ENCODE peak calls at places on chromosome 12, in nine cellular contexts. One of them, this sample, is unnamed.
A peak's percentile ranks its signal among the peaks of the same experiment; 100 is the strongest.

GRCh38 chr12:67193705-67194104 is 75.5 kb upstream of the CAND1 start:
- DNase-seq in effector memory CD4-positive, alpha-beta T cell: no peak
- DNase-seq in RPMI8226: peak; percentile 36
- DNase-seq in DMS153: no peak
- DNase-seq in psoas muscle: no peak
- DNase-seq in iPS-NIHi11: peak; percentile 60
- DNase-seq in B cell: no peak
- DNase-seq in dorsolateral prefrontal cortex: no peak
- DNase-seq in left ventricle myocardium inferior: no peak
- DNase-seq in this sample: no peak

GRCh38 chr12:14367097-14367661 is 1.7 kb downstream of the ATF7IP start:
- DNase-seq in effector memory CD4-positive, alpha-beta T cell: no peak
- DNase-seq in iPS-NIHi11: no peak
- DNase-seq in RPMI8226: peak; percentile 10
- DNase-seq in B cell: no peak
- DNase-seq in dorsolateral prefrontal cortex: no peak
- DNase-seq in psoas muscle: no peak
- DNase-seq in left ventricle myocardium inferior: no peak
- DNase-seq in DMS153: no peak
- DNase-seq in this sample: no peak

GRCh38 chr12:47767197-47767724 is 5.8 kb upstream of the SLC48A1 start:
- DNase-seq in dorsolateral prefrontal cortex: no peak
- DNase-seq in psoas muscle: no peak
- DNase-seq in DMS153: peak; percentile 48
- DNase-seq in iPS-NIHi11: peak; percentile 69
- DNase-seq in left ventricle myocardium inferior: no peak
- DNase-seq in RPMI8226: peak; percentile 75
- DNase-seq in effector memory CD4-positive, alpha-beta T cell: peak; percentile 46
- DNase-seq in B cell: peak; percentile 80
- DNase-seq in this sample: peak; percentile 19

GRCh38 chr12:26878661-26879119 is 45.7 kb upstream of the ITPR2 start:
- DNase-seq in B cell: peak; percentile 63
- DNase-seq in dorsolateral prefrontal cortex: peak; percentile 61
- DNase-seq in left ventricle myocardium inferior: peak; percentile 87
- DNase-seq in DMS153: peak; percentile 67
- DNase-seq in iPS-NIHi11: peak; percentile 47
- DNase-seq in psoas muscle: peak; percentile 59
- DNase-seq in effector memory CD4-positive, alpha-beta T cell: no peak
- DNase-seq in RPMI8226: peak; percentile 81
- DNase-seq in this sample: peak; percentile 37

GRCh38 chr12:116629451-116629850 is 70.3 kb downstream of the MAP1LC3B2 start:
- DNase-seq in iPS-NIHi11: no peak
- DNase-seq in RPMI8226: no peak
- DNase-seq in psoas muscle: peak; percentile 26
- DNase-seq in effector memory CD4-positive, alpha-beta T cell: no peak
- DNase-seq in left ventricle myocardium inferior: no peak
- DNase-seq in DMS153: no peak
- DNase-seq in B cell: no peak
- DNase-seq in dorsolateral prefrontal cortex: no peak
- DNase-seq in this sample: no peak

GRCh38 chr12:131636940-131637750 is 73.7 kb upstream of the SFSWAP start:
- DNase-seq in psoas muscle: no peak
- DNase-seq in B cell: no peak
- DNase-seq in left ventricle myocardium inferior: no peak
- DNase-seq in RPMI8226: no peak
- DNase-seq in dorsolateral prefrontal cortex: no peak
- DNase-seq in effector memory CD4-positive, alpha-beta T cell: no peak
- DNase-seq in iPS-NIHi11: no peak
- DNase-seq in DMS153: no peak
- DNase-seq in this sample: no peak

GRCh38 chr12:89969098-89969497 is 260.5 kb upstream of the ATP2B1 start:
- DNase-seq in B cell: no peak
- DNase-seq in dorsolateral prefrontal cortex: no peak
- DNase-seq in effector memory CD4-positive, alpha-beta T cell: no peak
- DNase-seq in iPS-NIHi11: no peak
- DNase-seq in left ventricle myocardium inferior: no peak
- DNase-seq in psoas muscle: no peak
- DNase-seq in DMS153: no peak
- DNase-seq in RPMI8226: no peak
- DNase-seq in this sample: no peak

GRCh38 chr12:58794859-58795258 is 125.4 kb downstream of the LRIG3 start:
- DNase-seq in psoas muscle: no peak
- DNase-seq in effector memory CD4-positive, alpha-beta T cell: no peak
- DNase-seq in DMS153: no peak
- DNase-seq in B cell: no peak
- DNase-seq in RPMI8226: no peak
- DNase-seq in left ventricle myocardium inferior: no peak
- DNase-seq in iPS-NIHi11: no peak
- DNase-seq in dorsolateral prefrontal cortex: no peak
- DNase-seq in this sample: no peak

GRCh38 chr12:62581288-62582064 is 114.8 kb downstream of the MON2 start:
- DNase-seq in dorsolateral prefrontal cortex: no peak
- DNase-seq in RPMI8226: peak; percentile 40
- DNase-seq in left ventricle myocardium inferior: peak; percentile 26
- DNase-seq in effector memory CD4-positive, alpha-beta T cell: no peak
- DNase-seq in psoas muscle: no peak
- DNase-seq in DMS153: peak; percentile 4
- DNase-seq in B cell: no peak
- DNase-seq in iPS-NIHi11: peak; percentile 49
- DNase-seq in this sample: no peak

GRCh38 chr12:77433799-77434198 is 368.4 kb upstream of the E2F7 start:
- DNase-seq in RPMI8226: no peak
- DNase-seq in psoas muscle: no peak
- DNase-seq in iPS-NIHi11: no peak
- DNase-seq in dorsolateral prefrontal cortex: no peak
- DNase-seq in left ventricle myocardium inferior: no peak
- DNase-seq in DMS153: no peak
- DNase-seq in effector memory CD4-positive, alpha-beta T cell: no peak
- DNase-seq in B cell: no peak
- DNase-seq in this sample: no peak

GRCh38 chr12:48781750-48782456 is 7.0 kb downstream of the ADCY6 start:
- DNase-seq in dorsolateral prefrontal cortex: no peak
- DNase-seq in psoas muscle: no peak
- DNase-seq in RPMI8226: no peak
- DNase-seq in effector memory CD4-positive, alpha-beta T cell: no peak
- DNase-seq in DMS153: no peak
- DNase-seq in B cell: no peak
- DNase-seq in iPS-NIHi11: no peak
- DNase-seq in left ventricle myocardium inferior: no peak
- DNase-seq in this sample: no peak

GRCh38 chr12:642633-643477 is 20.4 kb downstream of the NINJ2 start:
- DNase-seq in RPMI8226: peak; percentile 80
- DNase-seq in iPS-NIHi11: peak; percentile 90
- DNase-seq in left ventricle myocardium inferior: peak; percentile 82
- DNase-seq in dorsolateral prefrontal cortex: peak; percentile 60
- DNase-seq in DMS153: peak; percentile 35
- DNase-seq in effector memory CD4-positive, alpha-beta T cell: peak; percentile 68
- DNase-seq in B cell: peak; percentile 78
- DNase-seq in psoas muscle: peak; percentile 88
- DNase-seq in this sample: no peak

GRCh38 chr12:106345739-106346138 is 11.8 kb upstream of the POLR3B start:
- DNase-seq in B cell: no peak
- DNase-seq in left ventricle myocardium inferior: no peak
- DNase-seq in psoas muscle: no peak
- DNase-seq in RPMI8226: peak; percentile 3
- DNase-seq in iPS-NIHi11: peak; percentile 45
- DNase-seq in DMS153: no peak
- DNase-seq in effector memory CD4-positive, alpha-beta T cell: no peak
- DNase-seq in dorsolateral prefrontal cortex: no peak
- DNase-seq in this sample: no peak

GRCh38 chr12:97306121-97306520 is 156.5 kb upstream of the RMST start:
- DNase-seq in DMS153: peak; percentile 76
- DNase-seq in effector memory CD4-positive, alpha-beta T cell: no peak
- DNase-seq in left ventricle myocardium inferior: no peak
- DNase-seq in dorsolateral prefrontal cortex: no peak
- DNase-seq in psoas muscle: no peak
- DNase-seq in RPMI8226: peak; percentile 39
- DNase-seq in B cell: peak; percentile 46
- DNase-seq in iPS-NIHi11: no peak
- DNase-seq in this sample: no peak

GRCh38 chr12:107992870-107993451 is 136.1 kb upstream of the WSCD2 start:
- DNase-seq in DMS153: peak; percentile 11
- DNase-seq in psoas muscle: no peak
- DNase-seq in iPS-NIHi11: peak; percentile 68
- DNase-seq in left ventricle myocardium inferior: no peak
- DNase-seq in B cell: no peak
- DNase-seq in dorsolateral prefrontal cortex: no peak
- DNase-seq in effector memory CD4-positive, alpha-beta T cell: no peak
- DNase-seq in RPMI8226: peak; percentile 40
- DNase-seq in this sample: no peak

GRCh38 chr12:121776190-121777098 is 17.0 kb downstream of the RHOF start:
- DNase-seq in RPMI8226: peak; percentile 80
- DNase-seq in B cell: peak; percentile 86
- DNase-seq in effector memory CD4-positive, alpha-beta T cell: peak; percentile 71
- DNase-seq in left ventricle myocardium inferior: peak; percentile 83
- DNase-seq in DMS153: peak; percentile 20
- DNase-seq in iPS-NIHi11: peak; percentile 92
- DNase-seq in psoas muscle: peak; percentile 84
- DNase-seq in dorsolateral prefrontal cortex: peak; percentile 67
- DNase-seq in this sample: peak; percentile 12

GRCh38 chr12:1572731-1573130 is 21.6 kb downstream of the FBXL14 start:
- DNase-seq in psoas muscle: no peak
- DNase-seq in dorsolateral prefrontal cortex: no peak
- DNase-seq in B cell: no peak
- DNase-seq in left ventricle myocardium inferior: no peak
- DNase-seq in iPS-NIHi11: no peak
- DNase-seq in DMS153: no peak
- DNase-seq in effector memory CD4-positive, alpha-beta T cell: no peak
- DNase-seq in RPMI8226: no peak
- DNase-seq in this sample: no peak

GRCh38 chr12:7995266-7995963 is 37.1 kb upstream of the FOXJ2 start:
- DNase-seq in RPMI8226: peak; percentile 87
- DNase-seq in iPS-NIHi11: peak; percentile 70
- DNase-seq in DMS153: peak; percentile 78
- DNase-seq in psoas muscle: peak; percentile 75
- DNase-seq in left ventricle myocardium inferior: peak; percentile 69
- DNase-seq in B cell: peak; percentile 94
- DNase-seq in dorsolateral prefrontal cortex: peak; percentile 91
- DNase-seq in effector memory CD4-positive, alpha-beta T cell: peak; percentile 64
- DNase-seq in this sample: peak; percentile 74

GRCh38 chr12:3930216-3930615 is 57.0 kb upstream of the PARP11 start:
- DNase-seq in psoas muscle: no peak
- DNase-seq in effector memory CD4-positive, alpha-beta T cell: no peak
- DNase-seq in dorsolateral prefrontal cortex: no peak
- DNase-seq in B cell: no peak
- DNase-seq in iPS-NIHi11: no peak
- DNase-seq in DMS153: no peak
- DNase-seq in left ventricle myocardium inferior: no peak
- DNase-seq in RPMI8226: no peak
- DNase-seq in this sample: no peak

GRCh38 chr12:59086124-59086523 is 165.8 kb upstream of the LRIG3 start:
- DNase-seq in RPMI8226: no peak
- DNase-seq in iPS-NIHi11: no peak
- DNase-seq in psoas muscle: no peak
- DNase-seq in DMS153: peak; percentile 87
- DNase-seq in left ventricle myocardium inferior: no peak
- DNase-seq in dorsolateral prefrontal cortex: no peak
- DNase-seq in B cell: no peak
- DNase-seq in effector memory CD4-positive, alpha-beta T cell: no peak
- DNase-seq in this sample: no peak

GRCh38 chr12:104910196-104910840 is 47.8 kb downstream of the SLC41A2 start:
- DNase-seq in psoas muscle: no peak
- DNase-seq in left ventricle myocardium inferior: no peak
- DNase-seq in iPS-NIHi11: no peak
- DNase-seq in RPMI8226: no peak
- DNase-seq in B cell: no peak
- DNase-seq in effector memory CD4-positive, alpha-beta T cell: no peak
- DNase-seq in DMS153: no peak
- DNase-seq in dorsolateral prefrontal cortex: no peak
- DNase-seq in this sample: no peak

GRCh38 chr12:2892246-2892645 is 1.6 kb downstream of the TULP3 start:
- DNase-seq in DMS153: no peak
- DNase-seq in psoas muscle: no peak
- DNase-seq in left ventricle myocardium inferior: no peak
- DNase-seq in dorsolateral prefrontal cortex: no peak
- DNase-seq in RPMI8226: no peak
- DNase-seq in effector memory CD4-positive, alpha-beta T cell: no peak
- DNase-seq in iPS-NIHi11: no peak
- DNase-seq in B cell: no peak
- DNase-seq in this sample: no peak

This sample was measured in caudate nucleus.